ENCODE peak calls at places on chromosomes 11 and 22, in four cellular contexts. H is ovary, K is lung, V is uterus. U is an unnamed sample.

GRCh38 chr11:67665537-67666302 is 8.7 kb downstream of the ALDH3B2 start:
- DNase-seq in H (no peak), K (peak), V (no peak), U (no peak)

GRCh38 chr22:50703726-50704509 is 31.3 kb downstream of the SHANK3 start:
- DNase-seq in H (no peak), K (no peak), V (no peak), U (no peak)

GRCh38 chr11:1917523-1918435 is 1.7 kb upstream of the TNNT3 start:
- DNase-seq in V (no peak), H (no peak), K (no peak), U (no peak)

GRCh38 chr11:22807855-22808558 is 21.6 kb downstream of the SVIP start:
- DNase-seq in H (no peak), K (no peak), V (no peak), U (no peak)

GRCh38 chr22:20427945-20428417 is 9.6 kb downstream of the SCARF2 start:
- DNase-seq in H (no peak), K (no peak), V (no peak), U (no peak)

GRCh38 chr11:118290923-118291322 is 13.6 kb upstream of the CD3E start:
- DNase-seq in V (peak), H (no peak), K (peak), U (peak)

GRCh38 chr11:75325713-75326438 is 25.6 kb downstream of the ARRB1 start:
- DNase-seq in V (peak), H (no peak), K (no peak), U (peak)

GRCh38 chr11:643366-643765 is 6.3 kb downstream of the DRD4 start:
- DNase-seq in V (no peak), K (no peak), H (no peak), U (no peak)

GRCh38 chr11:60987577-60988277 is 16.2 kb downstream of the CD6 start:
- DNase-seq in K (no peak), V (no peak), H (no peak), U (no peak)

GRCh38 chr11:100870138-100870537 is 183.1 kb downstream of the ARHGAP42 start:
- DNase-seq in K (no peak), H (no peak), V (no peak), U (no peak)

GRCh38 chr11:1559103-1559951 is 12.7 kb downstream of the DUSP8 start:
- DNase-seq in H (no peak), V (peak), K (peak), U (peak)

DNA sequence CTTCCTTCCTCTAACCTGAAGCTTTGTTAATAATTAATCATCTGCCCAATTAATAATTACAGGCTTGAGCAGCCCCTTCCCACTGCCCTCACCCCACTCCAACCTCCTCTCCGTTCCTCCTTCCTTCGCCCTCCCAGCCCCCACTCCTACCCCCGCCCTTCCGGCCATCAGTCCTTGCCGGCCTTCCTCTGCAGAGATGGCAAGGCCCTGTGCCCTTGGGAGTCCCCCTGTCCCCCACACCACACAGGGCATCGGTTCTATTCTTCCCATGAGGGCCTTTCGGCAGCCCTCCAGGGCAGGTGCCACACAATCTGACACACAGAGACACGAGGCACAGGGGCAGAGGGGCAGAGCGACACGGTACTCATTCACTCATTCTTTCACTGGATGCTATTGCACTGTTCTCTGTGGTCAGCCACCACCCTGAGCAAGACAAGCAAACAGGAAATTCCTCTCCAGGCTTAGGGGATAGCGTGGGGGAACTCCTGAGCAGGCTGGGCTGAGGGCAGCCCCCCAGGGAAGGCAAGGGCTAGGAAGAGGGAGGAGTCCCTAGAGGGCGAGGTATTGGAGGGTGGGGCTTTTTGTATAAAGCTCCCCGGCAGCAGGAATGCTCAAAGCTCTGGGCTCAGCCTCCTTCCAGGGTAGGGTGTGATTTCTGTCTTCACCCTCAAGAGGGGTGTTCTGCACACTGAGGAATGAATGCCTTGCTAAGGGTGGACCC is 14.8 kb downstream of the MGAT3 start:
- DNase-seq in K (peak), V (no peak), H (no peak), U (peak)
- H3K27ac ChIP-seq in K (peak), V (peak), H (no peak), U (peak)

DNA sequence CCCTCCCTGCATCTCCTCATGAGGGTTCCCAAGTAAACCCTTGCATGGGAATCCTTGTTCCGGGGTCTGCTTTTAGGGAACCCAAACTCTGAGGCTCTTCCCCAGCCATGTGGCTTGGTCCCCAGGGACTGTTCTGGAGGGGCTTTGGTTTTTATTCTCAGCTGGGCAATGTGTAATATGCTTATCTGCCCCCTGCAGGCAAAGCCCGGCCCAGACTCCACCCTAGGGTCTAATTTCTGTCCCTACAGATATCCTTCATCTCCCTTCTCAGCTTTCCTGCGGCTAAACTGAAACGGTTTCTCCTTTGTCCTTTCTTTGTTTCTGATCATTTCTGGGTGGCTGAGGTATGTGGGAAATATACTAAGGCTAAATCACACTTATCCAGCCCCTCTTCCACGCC is 37.1 kb downstream of the TST start:
- DNase-seq in K (no peak), H (no peak), V (no peak), U (no peak)
- TF ChIP-seq CTCF in K (no peak), H (no peak), V (no peak), U (no peak)

DNA sequence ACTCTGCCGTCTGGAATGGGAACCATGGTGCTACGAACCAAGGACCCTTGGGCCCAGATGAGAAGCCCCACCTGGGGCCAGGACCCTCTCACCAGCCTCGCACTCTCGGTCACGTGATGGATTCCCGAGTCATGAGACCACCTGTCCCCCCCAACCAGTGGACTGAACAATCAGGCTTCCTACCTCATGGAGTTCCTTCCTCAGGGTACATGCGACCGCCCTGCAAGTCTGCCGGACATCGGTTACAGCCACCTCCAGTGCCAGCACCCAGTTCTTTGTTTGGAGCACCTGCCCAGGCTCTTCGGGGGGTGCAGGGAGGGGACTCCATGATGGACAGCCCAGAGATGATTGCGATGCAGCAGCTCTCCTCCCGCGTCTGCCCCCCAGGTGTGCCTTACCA is 20.8 kb upstream of the SLC25A18 start:
- DNase-seq in H (no peak), K (no peak), V (no peak), U (no peak)
- H3K27ac ChIP-seq in H (no peak), K (no peak), V (no peak), U (no peak)

DNA sequence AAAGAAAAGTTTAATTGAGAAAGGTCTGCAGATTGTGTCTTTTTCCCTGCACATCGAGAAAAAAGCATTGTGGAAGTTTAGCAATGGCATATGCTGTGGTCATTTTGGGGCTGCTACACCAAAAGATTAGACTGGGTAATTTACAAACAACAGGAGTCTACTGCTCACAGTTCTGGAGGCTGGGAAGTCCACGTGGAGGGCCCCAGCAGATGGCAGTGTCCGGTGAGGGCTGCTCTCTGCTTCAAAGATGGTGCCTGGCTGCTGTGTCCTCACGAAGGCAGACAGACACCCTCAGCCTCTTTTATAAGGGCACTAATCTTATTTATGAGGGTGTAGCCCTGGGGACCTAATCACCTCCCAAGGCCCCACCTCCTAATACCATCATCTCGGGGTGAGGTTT is 21.1 kb downstream of the PHF21B start:
- DNase-seq in V (no peak), H (no peak), K (no peak), U (no peak)
- TF ChIP-seq CTCF in V (no peak), H (no peak), K (no peak), U (no peak)

DNA sequence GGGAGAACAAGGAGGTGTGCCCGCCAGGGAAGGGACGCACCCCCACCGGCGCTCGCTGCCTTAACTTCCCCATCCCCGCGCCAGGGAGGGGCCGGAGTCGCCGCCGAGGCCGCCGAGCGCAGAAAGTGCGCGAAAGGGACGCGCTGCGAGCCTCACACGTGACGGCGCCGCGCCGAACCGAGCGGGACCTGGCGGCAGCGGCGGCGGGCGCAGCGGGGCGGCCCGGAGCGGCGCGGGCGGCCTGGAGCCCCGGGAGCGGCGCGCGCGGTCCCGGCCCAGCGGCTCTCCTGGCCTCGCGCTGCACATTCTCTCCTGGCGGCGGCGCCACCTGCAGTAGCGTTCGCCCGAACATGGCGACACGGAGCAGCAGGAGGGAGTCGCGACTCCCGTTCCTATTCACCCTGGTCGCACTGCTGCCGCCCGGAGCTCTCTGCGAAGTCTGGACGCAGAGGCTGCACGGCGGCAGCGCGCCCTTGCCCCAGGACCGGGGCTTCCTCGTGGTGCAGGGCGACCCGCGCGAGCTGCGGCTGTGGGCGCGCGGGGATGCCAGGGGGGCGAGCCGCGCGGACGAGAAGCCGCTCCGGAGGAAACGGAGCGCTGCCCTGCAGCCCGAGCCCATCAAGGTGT is at the start of gene SORL1:
- DNase-seq in K (peak), H (peak), V (peak), U (peak)
- H3K27ac ChIP-seq in K (no peak), H (no peak), V (no peak), U (no peak)

U was measured in heart right ventricle.